ENCODE peak calls at places on chromosomes 16 and 17, in four cellular contexts. V, I, Q and T are unnamed samples.

GRCh38 chr16:68459457-68459856 is 11.1 kb upstream of the SMPD3 start:
- DNase-seq in V (no peak), I (no peak), Q (no peak), T (no peak)

GRCh38 chr16:588639-588888 is 1.3 kb upstream of the RAB40C start:
- DNase-seq in V (peak), I (no peak), Q (no peak), T (no peak)

GRCh38 chr16:4290236-4290830 is 17.5 kb upstream of the TFAP4 start:
- DNase-seq in V (peak), I (no peak), Q (no peak), T (peak)

GRCh38 chr16:64153718-64154117 is 968.1 kb downstream of the CDH11 start:
- DNase-seq in V (peak), I (no peak), Q (no peak), T (no peak)

GRCh38 chr17:65294184-65294719 is 157.1 kb downstream of the RGS9 start:
- DNase-seq in V (peak), I (peak), Q (peak), T (peak)

GRCh38 chr16:12801511-12802042 is 2.1 kb downstream of the CPPED1 start:
- DNase-seq in V (peak), I (peak), Q (no peak), T (no peak)

GRCh38 chr17:71496552-71496951 is 624.3 kb upstream of the SOX9 start:
- DNase-seq in V (peak), I (no peak), Q (no peak), T (no peak)

GRCh38 chr16:82995927-82996441 is 369.2 kb downstream of the CDH13 start:
- DNase-seq in V (peak), I (no peak), Q (no peak), T (no peak)

GRCh38 chr16:57863434-57864160 is 61.3 kb upstream of the KIFC3 start:
- DNase-seq in V (peak), I (peak), Q (peak), T (peak)

GRCh38 chr17:56176101-56176500 is 22.8 kb downstream of the ANKFN1 start:
- DNase-seq in V (peak), I (no peak), Q (no peak), T (no peak)

GRCh38 chr16:75288596-75289120 is 37.2 kb upstream of the BCAR1 start:
- DNase-seq in V (no peak), I (no peak), Q (no peak), T (no peak)

GRCh38 chr16:19923396-19923795 is 38.7 kb upstream of the GPRC5B start:
- DNase-seq in V (no peak), I (no peak), Q (no peak), T (no peak)

GRCh38 chr16:23518435-23518891 is 8.2 kb upstream of the GGA2 start:
- DNase-seq in V (no peak), I (peak), Q (no peak), T (no peak)

GRCh38 chr16:11034005-11034404 is 89.6 kb downstream of the CLEC16A start:
- DNase-seq in V (peak), I (no peak), Q (no peak), T (no peak)

GRCh38 chr17:21689604-21690003 is 2.7 kb upstream of the KCNJ18 start:
- DNase-seq in V (peak), I (no peak), Q (peak), T (no peak)

GRCh38 chr16:1543085-1543896 is 9.8 kb downstream of the TMEM204 start:
- DNase-seq in V (peak), I (peak), Q (no peak), T (no peak)

GRCh38 chr16:84839956-84840355 is 20.2 kb downstream of the CRISPLD2 start:
- DNase-seq in V (peak), I (no peak), Q (no peak), T (no peak)